ENCODE peak calls at places on chromosome 14, in nine cellular contexts. J is CD8-positive, alpha-beta T cell; R is AG08396; V is NB4; A is activated gamma-delta T cell treated with anti-CD3 and anti-CD28 coated beads, Interleukin-2, amount 50 U/mL, for 16 hours; D is brain microvascular endothelial cell; H is psoas muscle; X is activated T-cell treated with anti-CD3 and anti-CD28 coated beads, Interleukin-2, amount 50 U/mL, for 72 hours; U is stimulated activated CD4-positive, alpha-beta T cell treated with anti-CD3 and anti-CD28 coated beads, Interleukin-2, amount 100 ng/mL, for 48 hours. M is an unnamed sample.

GRCh38 chr14:104895786-104896642 is 28.7 kb upstream of the PLD4 start:
- DNase-seq in H (peak), V (peak), R (no peak), X (no peak), U (no peak), J (no peak), A (no peak), D (no peak), M (peak)

GRCh38 chr14:80146941-80147340 is 64.4 kb downstream of the DIO2 start:
- DNase-seq in A (no peak), V (no peak), H (no peak), U (no peak), R (no peak), X (no peak), J (no peak), D (no peak), M (no peak)

GRCh38 chr14:68950111-68950510 is 29.0 kb downstream of the ACTN1 start:
- DNase-seq in J (no peak), D (no peak), R (no peak), V (peak), U (no peak), A (no peak), H (no peak), X (no peak), M (no peak)

GRCh38 chr14:50865677-50866076 is 6.2 kb upstream of the ABHD12B start:
- DNase-seq in U (no peak), A (no peak), D (no peak), R (peak), H (no peak), V (no peak), J (no peak), X (no peak), M (no peak)

GRCh38 chr14:55957950-55958349 is 160.3 kb upstream of the PELI2 start:
- DNase-seq in V (no peak), R (no peak), U (no peak), X (no peak), H (no peak), A (no peak), J (no peak), D (no peak), M (no peak)

GRCh38 chr14:51430600-51430999 is 190.6 kb downstream of the TMX1 start:
- DNase-seq in X (no peak), V (no peak), U (no peak), J (no peak), D (no peak), A (no peak), H (no peak), R (no peak), M (no peak)

GRCh38 chr14:93263416-93263815 is 56.4 kb downstream of the UBR7 start:
- DNase-seq in H (no peak), U (no peak), R (peak), A (no peak), D (peak), J (no peak), V (no peak), X (no peak), M (no peak)

GRCh38 chr14:57982802-57983201 is 116.9 kb upstream of the SLC35F4 start:
- DNase-seq in R (peak), J (no peak), U (no peak), X (no peak), D (no peak), H (no peak), A (no peak), V (no peak), M (no peak)

GRCh38 chr14:61101803-61102548 is 120.9 kb downstream of the SLC38A6 start:
- DNase-seq in H (no peak), A (no peak), U (no peak), D (no peak), V (peak), R (no peak), X (no peak), J (no peak), M (peak)

GRCh38 chr14:31133133-31133532 is 74.5 kb downstream of the HECTD1 start:
- DNase-seq in J (no peak), V (no peak), H (no peak), X (no peak), R (no peak), A (no peak), D (no peak), U (no peak), M (no peak)

GRCh38 chr14:34537677-34538009 is 1.9 kb downstream of the EAPP start:
- DNase-seq in X (no peak), U (no peak), J (no peak), V (no peak), A (no peak), D (no peak), R (no peak), H (no peak), M (no peak)

GRCh38 chr14:104460920-104461651 is 118.5 kb upstream of the C14orf180 start:
- DNase-seq in X (no peak), R (no peak), H (no peak), J (no peak), A (no peak), V (no peak), D (no peak), U (no peak), M (no peak)

GRCh38 chr14:56945291-56945690 is 135.0 kb upstream of the OTX2 start:
- DNase-seq in X (no peak), U (no peak), H (no peak), D (no peak), J (no peak), A (no peak), V (no peak), R (no peak), M (no peak)

GRCh38 chr14:90111895-90112534 is 50.2 kb downstream of the KCNK13 start:
- DNase-seq in V (no peak), A (no peak), R (peak), H (no peak), J (no peak), D (peak), X (peak), U (no peak), M (no peak)

GRCh38 chr14:100363053-100363452 is 39.9 kb downstream of the SLC25A47 start:
- DNase-seq in H (no peak), A (no peak), V (no peak), J (no peak), R (no peak), X (no peak), D (no peak), U (no peak), M (no peak)

GRCh38 chr14:102909911-102910310 is 12.6 kb upstream of the AMN start:
- DNase-seq in U (no peak), J (no peak), H (no peak), X (no peak), D (no peak), R (no peak), A (no peak), V (no peak), M (no peak)

GRCh38 chr14:68099348-68100045 is 279.9 kb downstream of the RAD51B start:
- DNase-seq in H (no peak), V (no peak), J (no peak), X (no peak), D (no peak), U (no peak), R (no peak), A (no peak), M (no peak)

GRCh38 chr14:87613856-87614255 is 379.1 kb downstream of the GALC start:
- DNase-seq in J (no peak), D (no peak), U (no peak), X (no peak), R (no peak), V (no peak), A (no peak), H (no peak), M (no peak)

GRCh38 chr14:92135269-92135668 is 13.5 kb downstream of the CPSF2 start:
- DNase-seq in A (no peak), H (no peak), D (no peak), J (no peak), V (peak), X (no peak), R (no peak), U (no peak), M (no peak)

GRCh38 chr14:56199976-56200577 is 81.9 kb downstream of the PELI2 start:
- DNase-seq in X (no peak), V (no peak), U (no peak), J (no peak), H (no peak), A (no peak), R (no peak), D (no peak), M (no peak)

GRCh38 chr14:100144996-100145646 is 14.3 kb downstream of the DEGS2 start:
- DNase-seq in A (no peak), U (no peak), X (no peak), D (no peak), H (no peak), J (no peak), V (no peak), R (no peak), M (no peak)

GRCh38 chr14:35944847-35945246 is 118.7 kb downstream of the BRMS1L start:
- DNase-seq in A (no peak), X (peak), V (peak), U (no peak), D (no peak), J (no peak), H (no peak), R (no peak), M (no peak)

GRCh38 chr14:99026471-99026870 is 245.5 kb downstream of the BCL11B start:
- DNase-seq in D (no peak), R (no peak), V (peak), A (no peak), J (no peak), U (no peak), H (no peak), X (peak), M (peak)

GRCh38 chr14:64928239-64929002 is 14.1 kb downstream of the GPX2 start:
- DNase-seq in J (no peak), D (no peak), X (no peak), H (no peak), V (no peak), A (no peak), U (no peak), R (no peak), M (no peak)

GRCh38 chr14:31788340-31788739 is 227.1 kb downstream of the NUBPL start:
- DNase-seq in V (peak), R (no peak), H (no peak), U (no peak), J (no peak), D (no peak), A (no peak), X (no peak), M (no peak)

GRCh38 chr14:76186318-76187027 is 34.8 kb downstream of the GPATCH2L start:
- DNase-seq in H (no peak), X (no peak), R (no peak), A (no peak), J (no peak), V (no peak), U (no peak), D (no peak), M (no peak)

GRCh38 chr14:35858521-35859209 is 32.5 kb downstream of the BRMS1L start:
- DNase-seq in U (no peak), R (peak), J (no peak), D (peak), H (no peak), V (no peak), A (no peak), X (no peak), M (no peak)

M was measured in HL-60.